ENCODE peak calls at places on chromosomes 11 and 22, in seven cellular contexts. C is A549; J is GM23248; Q is CD4-positive, CD25-positive, alpha-beta regulatory T cell; L is colonic mucosa; U is H7; T is dorsolateral prefrontal cortex. X is an unnamed sample.

GRCh38 chr11:1842149-1843097 is 3.6 kb downstream of the TNNI2 start:
- DNase-seq in C (no peak), J (no peak), Q (no peak), L (no peak), U (no peak), T (no peak), X (no peak)

GRCh38 chr22:33853200-33854097 is 66.8 kb downstream of the LARGE1 start:
- DNase-seq in C (peak), J (peak), Q (no peak), L (peak), U (peak), T (peak), X (no peak)

GRCh38 chr11:3920148-3920852 is 64.8 kb downstream of the STIM1 start:
- DNase-seq in C (no peak), J (peak), Q (peak), L (peak), U (no peak), T (no peak), X (no peak)

GRCh38 chr22:50504245-50505211 is 3.0 kb downstream of the LMF2 start:
- DNase-seq in C (no peak), J (no peak), Q (no peak), L (no peak), U (no peak), T (no peak), X (no peak)

GRCh38 chr11:37371346-37371970 is 773.4 kb upstream of the RAG2 start:
- DNase-seq in C (no peak), J (no peak), Q (no peak), L (no peak), U (no peak), T (no peak), X (no peak)

GRCh38 chr11:122173587-122173986 is 57.6 kb upstream of the BLID start:
- DNase-seq in C (no peak), J (peak), Q (no peak), L (no peak), U (no peak), T (no peak), X (no peak)

GRCh38 chr22:27214691-27215090 is 557.3 kb downstream of the MIAT start:
- DNase-seq in C (no peak), J (no peak), Q (no peak), L (no peak), U (no peak), T (no peak), X (no peak)

GRCh38 chr11:72676874-72677341 is 2.7 kb upstream of the PDE2A start:
- DNase-seq in C (peak), J (peak), Q (peak), L (peak), U (peak), T (no peak), X (no peak)

GRCh38 chr22:30270841-30271240 is 4.2 kb upstream of the OSM start:
- DNase-seq in C (no peak), J (no peak), Q (no peak), L (peak), U (no peak), T (no peak), X (no peak)

GRCh38 chr22:46770726-46771125 is 8.3 kb downstream of the TBC1D22A start:
- DNase-seq in C (no peak), J (no peak), Q (no peak), L (no peak), U (no peak), T (no peak), X (no peak)

GRCh38 chr11:112965601-112966125 is 4.4 kb downstream of the NCAM1 start:
- DNase-seq in C (no peak), J (no peak), Q (no peak), L (no peak), U (peak), T (no peak), X (no peak)

GRCh38 chr11:132072044-132072879 is 701.8 kb downstream of the NTM start:
- DNase-seq in C (no peak), J (peak), Q (no peak), L (no peak), U (no peak), T (no peak), X (no peak)

GRCh38 chr22:37442537-37442936 is 15.3 kb upstream of the ELFN2 start:
- DNase-seq in C (no peak), J (peak), Q (no peak), L (no peak), U (no peak), T (no peak), X (no peak)

GRCh38 chr11:5809122-5809519 is 397 bp downstream of the OR52N2 start:
- DNase-seq in C (no peak), J (peak), Q (no peak), L (no peak), U (no peak), T (no peak), X (no peak)

GRCh38 chr11:47464479-47464878 is 15.5 kb upstream of the RAPSN start:
- DNase-seq in C (no peak), J (peak), Q (no peak), L (no peak), U (peak), T (no peak), X (no peak)

GRCh38 chr11:83549984-83550667 is 264.0 kb upstream of the CCDC90B start:
- DNase-seq in C (no peak), J (no peak), Q (no peak), L (no peak), U (no peak), T (no peak), X (no peak)

GRCh38 chr11:72773291-72773690 is 20.6 kb downstream of the STARD10 start:
- DNase-seq in C (no peak), J (peak), Q (no peak), L (no peak), U (no peak), T (no peak), X (no peak)

GRCh38 chr11:117843666-117844484 is 19.3 kb upstream of the FXYD2 start:
- DNase-seq in C (peak), J (peak), Q (peak), L (peak), U (peak), T (peak), X (peak)

GRCh38 chr11:47858169-47858543 is 10.0 kb upstream of the NUP160 start:
- DNase-seq in C (peak), J (peak), Q (no peak), L (no peak), U (no peak), T (no peak), X (peak)

GRCh38 chr22:50105529-50106100 is 15.8 kb downstream of the MOV10L1 start:
- DNase-seq in C (no peak), J (no peak), Q (no peak), L (no peak), U (no peak), T (no peak), X (no peak)

GRCh38 chr22:27997538-27997937 is 78.5 kb upstream of the PITPNB start:
- DNase-seq in C (no peak), J (peak), Q (no peak), L (no peak), U (no peak), T (no peak), X (no peak)

GRCh38 chr22:35337932-35338331 is 38.2 kb downstream of the TOM1 start:
- DNase-seq in C (no peak), J (peak), Q (no peak), L (no peak), U (peak), T (no peak), X (no peak)

GRCh38 chr22:38565441-38565840 is 4.5 kb downstream of the DMC1 start:
- DNase-seq in C (no peak), J (no peak), Q (no peak), L (no peak), U (no peak), T (no peak), X (no peak)

GRCh38 chr22:43342347-43343261 is 568 bp downstream of the SCUBE1 start:
- DNase-seq in C (no peak), J (no peak), Q (no peak), L (no peak), U (peak), T (no peak), X (no peak)
- H3K4me3 ChIP-seq in C (peak), J (no peak), Q (no peak), L (peak), U (peak), T (peak), X (no peak)

DNA sequence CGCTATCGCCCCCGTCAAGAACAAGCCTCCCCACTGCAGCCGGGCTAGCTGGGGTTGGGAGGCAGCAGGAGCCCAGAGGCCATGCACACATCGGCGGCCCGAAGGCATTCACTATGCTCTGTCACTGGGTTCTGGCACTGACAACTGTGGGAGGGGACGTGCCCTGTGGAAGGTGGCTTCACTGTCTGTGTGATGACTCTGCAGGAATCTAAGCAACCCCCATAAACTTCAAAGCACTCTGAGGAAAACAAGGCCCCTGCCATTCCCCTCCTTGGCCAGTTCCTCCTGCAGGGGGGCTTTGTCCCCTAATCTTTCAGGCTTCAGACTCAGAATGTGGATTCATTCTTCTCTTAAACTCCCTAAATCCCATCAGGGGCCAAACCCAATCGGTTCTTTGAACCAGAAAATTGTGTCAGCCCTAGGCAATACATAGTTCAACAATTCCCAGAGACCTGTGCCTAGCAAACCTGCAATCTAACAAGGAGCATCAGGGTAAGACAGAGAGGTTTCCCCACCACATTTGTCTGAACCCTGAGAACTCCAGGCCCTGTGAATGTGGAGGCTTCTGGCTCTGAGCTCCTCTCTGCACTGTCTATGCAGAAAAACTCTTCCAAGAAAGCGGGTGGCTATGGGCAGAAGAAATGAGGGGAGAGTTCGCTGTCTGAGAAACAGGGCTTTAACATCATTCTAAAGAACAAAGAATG is 1477.2 kb downstream of the TBC1D22A start:
- DNase-seq in C (no peak), J (no peak), Q (no peak), L (no peak), U (peak), T (no peak), X (no peak)
- H3K4me3 ChIP-seq in C (no peak), J (no peak), Q (no peak), L (no peak), U (no peak), T (no peak), X (no peak)

GRCh38 chr22:31682751-31683150 is 20.7 kb upstream of the PISD start:
- DNase-seq in C (no peak), J (no peak), Q (no peak), L (no peak), U (no peak), T (no peak), X (no peak)
- H3K4me3 ChIP-seq in C (no peak), J (no peak), Q (no peak), L (no peak), U (no peak), T (no peak), X (no peak)

GRCh38 chr11:76798656-76799055 is 15.5 kb downstream of the TSKU start:
- DNase-seq in C (no peak), J (no peak), Q (no peak), L (no peak), U (no peak), T (no peak), X (no peak)
- H3K4me3 ChIP-seq in C (peak), J (peak), Q (no peak), L (no peak), U (no peak), T (peak), X (no peak)

GRCh38 chr11:85115798-85116197 is 511.3 kb downstream of the DLG2 start:
- DNase-seq in C (no peak), J (no peak), Q (no peak), L (no peak), U (no peak), T (no peak), X (no peak)

GRCh38 chr11:85123752-85124231 is 503.4 kb downstream of the DLG2 start:
- DNase-seq in C (no peak), J (no peak), Q (no peak), L (no peak), U (no peak), T (no peak), X (no peak)

GRCh38 chr11:85114786-85115185 is 512.4 kb downstream of the DLG2 start:
- DNase-seq in C (no peak), J (peak), Q (no peak), L (no peak), U (no peak), T (no peak), X (no peak)

GRCh38 chr11:85118151-85118550 is 509.0 kb downstream of the DLG2 start:
- DNase-seq in C (no peak), J (peak), Q (no peak), L (no peak), U (no peak), T (no peak), X (no peak)
- H3K4me3 ChIP-seq in C (no peak), J (no peak), Q (no peak), L (no peak), U (no peak), T (no peak), X (no peak)

DNA sequence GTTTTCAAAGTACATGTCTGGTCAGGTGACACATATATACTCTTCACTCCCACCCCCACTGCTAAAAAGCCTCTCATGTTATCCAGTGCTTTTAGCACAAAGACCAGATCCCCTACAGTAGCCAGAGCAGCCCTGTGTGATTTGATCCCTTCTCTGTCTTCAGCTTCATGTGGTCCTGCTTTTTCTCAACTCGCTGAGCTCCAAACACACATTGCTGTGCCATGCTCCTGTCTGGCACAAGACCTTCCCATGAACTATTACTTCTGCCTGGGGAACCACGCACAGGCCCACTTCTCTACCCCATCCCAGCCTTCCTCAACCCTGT is 127.1 kb downstream of the RASSF10 start:
- DNase-seq in C (no peak), J (no peak), Q (no peak), L (no peak), U (no peak), T (no peak), X (no peak)
- H3K4me3 ChIP-seq in C (no peak), J (no peak), Q (no peak), L (no peak), U (no peak), T (no peak), X (no peak)

GRCh38 chr11:46361283-46362145 is 14.3 kb downstream of the DGKZ start:
- DNase-seq in C (no peak), J (peak), Q (peak), L (no peak), U (peak), T (peak), X (no peak)
- H3K4me3 ChIP-seq in C (no peak), J (peak), Q (peak), L (peak), U (no peak), T (peak), X (peak)

GRCh38 chr11:69443968-69444364 is 37.5 kb upstream of the LINC01488 start:
- DNase-seq in C (no peak), J (peak), Q (no peak), L (no peak), U (no peak), T (no peak), X (no peak)
- H3K4me3 ChIP-seq in C (peak), J (peak), Q (no peak), L (no peak), U (no peak), T (peak), X (peak)

DNA sequence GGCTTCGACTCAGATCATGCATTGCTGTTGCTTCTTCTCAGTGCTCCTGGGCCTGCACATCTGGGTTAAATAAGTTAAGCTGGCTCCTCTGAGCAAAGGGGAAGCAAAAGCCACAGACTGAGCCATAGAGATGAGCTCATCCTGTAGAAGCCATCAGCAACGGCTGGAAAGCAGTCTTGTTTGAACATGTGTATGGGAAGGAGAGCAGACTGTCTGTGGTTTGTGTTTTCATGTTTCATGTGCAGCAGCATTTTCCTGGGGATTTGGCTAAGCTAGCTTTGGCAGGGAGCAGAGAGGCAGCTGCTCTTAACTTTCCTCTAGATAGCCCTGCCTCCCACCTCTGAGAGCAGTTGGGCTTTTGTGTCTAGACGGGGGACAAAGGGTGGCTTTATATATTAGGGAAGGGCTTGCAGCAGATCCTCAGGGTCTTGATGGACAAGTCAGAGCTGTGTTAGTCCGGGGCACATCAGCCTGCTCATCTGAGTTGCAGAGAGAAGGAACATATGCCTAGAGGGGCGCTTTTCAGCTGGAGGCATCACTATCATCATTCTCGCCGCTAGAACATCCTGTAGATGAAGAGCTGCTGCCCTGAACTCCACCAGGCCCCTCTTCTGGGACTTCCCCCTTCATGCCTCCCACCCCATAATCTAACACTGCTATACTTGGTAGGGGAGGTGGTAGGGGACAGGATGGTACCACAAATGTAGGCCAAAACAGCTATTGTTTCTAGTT is 14.9 kb downstream of the DCPS start:
- DNase-seq in C (no peak), J (peak), Q (no peak), L (no peak), U (no peak), T (no peak), X (no peak)
- H3K4me3 ChIP-seq in C (no peak), J (peak), Q (peak), L (no peak), U (no peak), T (peak), X (no peak)

DNA sequence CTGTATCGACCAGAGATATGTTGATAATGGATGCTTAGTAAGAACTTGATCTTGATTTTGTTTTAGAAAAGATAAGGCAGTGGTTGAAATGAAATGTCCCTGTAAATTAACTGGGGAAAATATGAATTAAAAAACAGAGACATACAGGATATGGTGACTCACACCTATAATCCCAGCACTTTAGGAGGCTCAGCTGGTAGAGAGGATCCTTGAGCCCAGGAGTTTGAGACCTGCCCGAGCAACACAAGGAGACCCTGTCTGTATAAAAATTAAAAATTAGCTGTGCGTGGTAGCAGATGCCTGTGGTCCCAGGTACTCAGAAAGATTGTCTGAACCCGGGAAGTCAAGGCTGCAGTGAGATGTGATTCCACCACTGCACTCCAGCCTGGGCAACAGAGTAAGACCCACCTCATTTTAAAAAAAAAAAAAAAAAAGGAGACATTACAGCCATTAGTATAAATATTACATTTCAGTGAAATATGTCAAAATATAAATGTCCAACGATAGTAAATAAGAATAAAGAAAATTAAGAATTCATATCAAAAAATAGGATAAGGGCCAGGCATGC is 4.6 kb downstream of the PICALM start:
- DNase-seq in C (no peak), J (peak), Q (no peak), L (no peak), U (no peak), T (no peak), X (no peak)
- H3K4me3 ChIP-seq in C (no peak), J (peak), Q (peak), L (no peak), U (no peak), T (peak), X (peak)

X was measured in Panc1.